ENCODE peak calls at places on chromosomes 6 and 20, in six cellular contexts. J is HT1080, Z is NCI-H1694 treated with DMSO at 0.1 percent for 48 hours, A is left cardiac atrium, G is adrenal gland, O is RWPE1. K is an unnamed sample.

GRCh38 chr6:170026272-170027110 is 264.4 kb downstream of the DLL1 start:
- DNase-seq in J (no peak), Z (no peak), A (no peak), G (no peak), O (peak), K (peak)

GRCh38 chr20:49430320-49430719 is 52.1 kb downstream of the KCNB1 start:
- DNase-seq in J (no peak), Z (no peak), A (no peak), G (no peak), O (no peak), K (no peak)

GRCh38 chr6:123829302-123829953 is 25.8 kb downstream of the NKAIN2 start:
- DNase-seq in J (peak), Z (no peak), A (no peak), G (no peak), O (peak), K (peak)

GRCh38 chr20:56001890-56002289 is 3.4 kb downstream of the CBLN4 start:
- DNase-seq in J (no peak), Z (no peak), A (no peak), G (no peak), O (no peak), K (no peak)

GRCh38 chr6:112990971-112991370 is 643.8 kb downstream of the RFPL4B start:
- DNase-seq in J (no peak), Z (no peak), A (no peak), G (no peak), O (no peak), K (no peak)

GRCh38 chr6:108549741-108550140 is 11.0 kb upstream of the FOXO3 start:
- DNase-seq in J (no peak), Z (no peak), A (no peak), G (no peak), O (no peak), K (no peak)

GRCh38 chr6:81049425-81050042 is 702.9 kb downstream of the TENT5A start:
- DNase-seq in J (peak), Z (no peak), A (no peak), G (no peak), O (no peak), K (no peak)

GRCh38 chr6:17580518-17581048 is 19.5 kb upstream of the FAM8A1 start:
- DNase-seq in J (no peak), Z (no peak), A (peak), G (peak), O (peak), K (peak)

GRCh38 chr6:103800131-103800670 is 1059.5 kb downstream of the HACE1 start:
- DNase-seq in J (no peak), Z (peak), A (no peak), G (no peak), O (no peak), K (no peak)

GRCh38 chr6:151160869-151161268 is 78.9 kb upstream of the AKAP12 start:
- DNase-seq in J (peak), Z (no peak), A (no peak), G (no peak), O (no peak), K (peak)

GRCh38 chr6:92201618-92202017 is 1217.7 kb downstream of the EPHA7 start:
- DNase-seq in J (peak), Z (no peak), A (no peak), G (no peak), O (peak), K (peak)

GRCh38 chr6:125533710-125534397 is 215.6 kb upstream of the HEY2 start:
- DNase-seq in J (peak), Z (no peak), A (no peak), G (no peak), O (no peak), K (peak)

GRCh38 chr6:7803219-7803618 is 77.3 kb downstream of the BMP6 start:
- DNase-seq in J (no peak), Z (no peak), A (no peak), G (no peak), O (no peak), K (no peak)

GRCh38 chr6:83221302-83221701 is 28.1 kb downstream of the RWDD2A start:
- DNase-seq in J (no peak), Z (no peak), A (no peak), G (no peak), O (no peak), K (no peak)

GRCh38 chr6:81894788-81895221 is 142.3 kb upstream of the TENT5A start:
- DNase-seq in J (no peak), Z (no peak), A (peak), G (no peak), O (no peak), K (no peak)

GRCh38 chr6:75205776-75206334 is at the start of gene COL12A1:
- DNase-seq in J (peak), Z (no peak), A (peak), G (peak), O (peak), K (peak)

GRCh38 chr20:62274332-62275262 is 28.2 kb upstream of the ADRM1 start:
- DNase-seq in J (no peak), Z (peak), A (no peak), G (no peak), O (no peak), K (no peak)

GRCh38 chr6:33162471-33162870 is 29.8 kb downstream of the COL11A2 start:
- DNase-seq in J (no peak), Z (no peak), A (no peak), G (no peak), O (no peak), K (no peak)

GRCh38 chr20:32325706-32326506 is 32.2 kb upstream of the ASXL1 start:
- DNase-seq in J (peak), Z (no peak), A (no peak), G (no peak), O (peak), K (peak)

GRCh38 chr20:18224968-18225568 is 63.3 kb upstream of the ZNF133 start:
- DNase-seq in J (peak), Z (no peak), A (peak), G (peak), O (peak), K (peak)

GRCh38 chr6:143542915-143543314 is 31.4 kb upstream of the FUCA2 start:
- DNase-seq in J (no peak), Z (no peak), A (no peak), G (no peak), O (no peak), K (peak)

K was measured in epithelial cell of esophagus.